ENCODE peak calls at places on chromosomes 5 and 9, in four cellular contexts. A is endothelial cell of umbilical vein, N is GM12878, O is K562. G is an unnamed sample.

GRCh38 chr5:6745706-6746217 is 32.5 kb downstream of the TENT4A start:
- DNase-seq in A (peak), N (no peak), O (peak), G (peak)

GRCh38 chr5:170112876-170113516 is 7.3 kb downstream of the FOXI1 start:
- DNase-seq in A (no peak), N (no peak), O (no peak), G (no peak)

GRCh38 chr9:129750010-129750409 is 2.8 kb downstream of the PTGES start:
- DNase-seq in A (no peak), N (no peak), O (no peak), G (no peak)

GRCh38 chr9:87381746-87382145 is 115.9 kb upstream of the DAPK1 start:
- DNase-seq in A (no peak), N (no peak), O (no peak), G (no peak)

GRCh38 chr5:110768138-110768845 is 29.5 kb downstream of the SLC25A46 start:
- DNase-seq in A (no peak), N (no peak), O (no peak), G (peak)

GRCh38 chr9:108662935-108663334 is 192.9 kb downstream of the ACTL7B start:
- DNase-seq in A (no peak), N (no peak), O (no peak), G (no peak)

GRCh38 chr5:176639981-176640380 is 7.3 kb upstream of the TSPAN17 start:
- DNase-seq in A (no peak), N (no peak), O (no peak), G (no peak)

GRCh38 chr5:136356747-136357469 is 8.4 kb downstream of the TRPC7 start:
- DNase-seq in A (no peak), N (no peak), O (no peak), G (no peak)

GRCh38 chr9:136720251-136720886 is 8.0 kb downstream of the DIPK1B start:
- DNase-seq in A (peak), N (no peak), O (no peak), G (no peak)

GRCh38 chr9:81250041-81250440 is 439.3 kb downstream of the TLE1 start:
- DNase-seq in A (no peak), N (no peak), O (no peak), G (no peak)

GRCh38 chr9:8868632-8869031 is 1069.1 kb upstream of the DMAC1 start:
- DNase-seq in A (no peak), N (no peak), O (no peak), G (no peak)

GRCh38 chr9:4224181-4224580 is 75.7 kb downstream of the GLIS3 start:
- DNase-seq in A (no peak), N (no peak), O (no peak), G (no peak)

GRCh38 chr9:5442400-5443011 is 4.8 kb upstream of the PLGRKT start:
- DNase-seq in A (peak), N (no peak), O (peak), G (peak)

GRCh38 chr9:114061830-114062474 is 16.1 kb downstream of the AMBP start:
- DNase-seq in A (no peak), N (no peak), O (no peak), G (no peak)

GRCh38 chr5:19547640-19548039 is 440.4 kb downstream of the CDH18 start:
- DNase-seq in A (no peak), N (no peak), O (no peak), G (peak)

GRCh38 chr5:87113848-87114247 is 153.8 kb upstream of the RASA1 start:
- DNase-seq in A (no peak), N (no peak), O (no peak), G (peak)

GRCh38 chr9:136717399-136717798 is 5.0 kb downstream of the DIPK1B start:
- DNase-seq in A (no peak), N (no peak), O (no peak), G (no peak)

GRCh38 chr9:85402541-85402940 is 339.2 kb downstream of the AGTPBP1 start:
- DNase-seq in A (no peak), N (no peak), O (no peak), G (no peak)

GRCh38 chr5:170482511-170482910 is 21.3 kb upstream of the KCNIP1 start:
- DNase-seq in A (no peak), N (no peak), O (no peak), G (no peak)

GRCh38 chr5:11595045-11595444 is 309.2 kb downstream of the CTNND2 start:
- DNase-seq in A (no peak), N (no peak), O (no peak), G (no peak)

GRCh38 chr9:127223810-127224177 is 40.8 kb upstream of the GARNL3 start:
- DNase-seq in A (no peak), N (no peak), O (no peak), G (no peak)

GRCh38 chr9:129617167-129617566 is 3.7 kb downstream of the C9orf50 start:
- DNase-seq in A (peak), N (no peak), O (no peak), G (peak)

GRCh38 chr5:15261279-15261668 is 238.7 kb upstream of the FBXL7 start:
- DNase-seq in A (no peak), N (no peak), O (no peak), G (no peak)

GRCh38 chr9:136691316-136692189 is 4.3 kb upstream of the AGPAT2 start:
- DNase-seq in A (no peak), N (no peak), O (no peak), G (no peak)

GRCh38 chr5:19258686-19259085 is 729.3 kb downstream of the CDH18 start:
- DNase-seq in A (no peak), N (no peak), O (no peak), G (no peak)

DNA sequence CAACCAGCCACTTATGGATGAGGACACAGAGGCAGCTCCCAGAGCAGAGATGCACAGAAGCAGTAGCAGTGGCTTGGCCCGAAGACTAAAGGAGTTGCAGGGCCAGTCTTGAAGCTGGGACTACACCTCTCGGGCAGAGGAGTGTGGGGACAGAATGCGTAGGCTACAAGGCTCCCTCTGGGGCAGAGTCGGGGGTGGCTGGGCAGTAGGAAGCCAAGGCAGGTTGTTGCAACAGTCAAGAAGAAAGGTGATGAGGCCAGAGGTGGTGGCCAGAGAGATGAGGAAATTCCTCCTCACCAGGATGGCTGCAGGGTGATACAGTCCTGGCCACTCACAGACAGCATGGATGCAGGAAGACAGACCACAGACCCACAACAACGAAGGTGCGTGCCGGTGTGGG is 4.9 kb upstream of the N4BP3 start:
- DNase-seq in A (no peak), N (no peak), O (no peak), G (no peak)
- TF ChIP-seq FOS in A (no peak), N (no peak), O (no peak), G (no peak)

DNA sequence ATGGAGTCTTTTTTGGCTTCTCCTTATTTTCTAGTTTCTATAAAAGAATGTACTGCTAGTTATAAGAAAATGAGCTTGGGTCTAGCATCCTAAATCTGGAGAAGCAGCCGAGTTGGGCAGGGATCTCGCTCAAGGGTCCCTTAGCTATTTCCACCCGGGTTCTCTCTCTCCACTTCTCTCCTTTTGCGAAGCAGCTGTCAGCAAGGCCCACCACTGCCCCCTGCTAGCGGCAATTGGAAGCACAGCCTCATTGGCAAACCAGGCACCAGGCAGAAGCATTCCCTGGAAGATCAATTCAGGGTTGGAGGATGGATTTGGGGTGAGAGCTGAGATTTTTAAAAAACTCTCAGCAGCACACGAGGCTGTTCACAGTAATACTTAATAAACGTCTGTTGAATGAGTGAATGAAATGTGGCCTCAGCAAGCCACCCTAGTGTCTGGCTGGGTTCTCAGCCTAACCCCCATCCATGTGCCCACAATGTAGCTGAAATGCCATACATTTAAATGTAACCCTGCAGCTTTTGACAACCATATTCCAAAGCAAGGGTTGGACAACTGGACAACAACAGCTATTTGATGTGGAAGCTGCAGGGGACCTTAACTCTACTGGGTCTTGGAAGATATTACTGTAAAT is 34.6 kb upstream of the TNIP1 start:
- DNase-seq in A (peak), N (no peak), O (peak), G (peak)
- TF ChIP-seq FOS in A (no peak), N (no peak), O (no peak), G (no peak)

GRCh38 chr9:133188006-133188842 is 20.8 kb downstream of the OBP2B start:
- DNase-seq in A (no peak), N (no peak), O (peak), G (no peak)
- TF ChIP-seq FOS in A (no peak), N (no peak), O (no peak), G (no peak)

GRCh38 chr5:157510682-157511081 is 50.7 kb downstream of the NIPAL4 start:
- DNase-seq in A (no peak), N (no peak), O (no peak), G (no peak)

GRCh38 chr5:157506066-157506590 is 46.1 kb downstream of the NIPAL4 start:
- DNase-seq in A (no peak), N (no peak), O (no peak), G (no peak)

GRCh38 chr5:157509587-157509986 is 49.6 kb downstream of the NIPAL4 start:
- DNase-seq in A (no peak), N (no peak), O (no peak), G (no peak)

GRCh38 chr5:157505496-157505895 is 45.5 kb downstream of the NIPAL4 start:
- DNase-seq in A (no peak), N (no peak), O (no peak), G (no peak)

GRCh38 chr5:157506981-157507780 is 47.2 kb downstream of the NIPAL4 start:
- DNase-seq in A (peak), N (no peak), O (no peak), G (peak)
- TF ChIP-seq FOS in A (peak), N (no peak), O (no peak), G (no peak)

DNA sequence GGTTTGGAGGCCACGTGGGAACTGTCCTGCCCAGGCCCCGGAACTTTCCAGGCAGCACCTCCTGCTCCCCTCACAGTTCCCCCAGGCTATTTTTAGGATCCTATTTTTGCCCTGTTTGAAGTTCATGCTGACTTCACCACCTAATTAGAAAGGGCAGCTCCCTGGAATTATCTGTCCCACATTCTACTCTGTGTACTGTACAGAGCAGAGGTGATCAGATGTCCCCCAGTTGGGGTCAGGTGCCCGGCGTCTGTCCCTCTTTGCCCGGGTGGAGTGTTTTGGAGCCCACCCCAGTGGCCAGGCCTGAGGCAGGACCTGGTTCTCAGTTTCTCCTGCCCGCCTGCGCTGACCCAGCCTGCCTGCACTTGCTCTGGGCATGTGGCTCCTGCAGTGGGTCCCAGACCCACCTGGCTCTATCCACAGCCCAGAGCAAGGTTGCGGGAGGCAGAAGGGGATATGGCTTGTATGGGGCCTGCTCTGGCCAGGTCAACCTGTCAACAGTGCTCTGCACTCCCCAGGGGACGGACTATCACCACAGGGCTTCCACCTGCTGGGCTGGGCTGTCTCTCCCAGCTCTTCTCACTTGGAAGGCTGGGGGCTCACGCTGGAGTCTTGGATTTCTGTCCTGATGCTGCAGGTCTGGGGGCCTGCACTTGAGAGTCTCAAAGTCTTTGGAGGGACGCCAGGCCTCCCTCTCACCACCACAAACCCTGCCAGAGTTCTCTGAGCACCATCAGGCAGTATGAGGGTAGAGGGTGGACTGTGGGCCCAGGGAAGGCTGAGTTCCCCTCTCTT is 268.3 kb downstream of the GADD45G start:
- DNase-seq in A (no peak), N (no peak), O (no peak), G (no peak)
- TF ChIP-seq FOS in A (no peak), N (no peak), O (no peak), G (no peak)

GRCh38 chr5:63564789-63565188 is 397.5 kb downstream of the HTR1A start:
- DNase-seq in A (no peak), N (no peak), O (no peak), G (no peak)
- TF ChIP-seq FOS in A (no peak), N (no peak), O (no peak), G (no peak)

GRCh38 chr9:32782476-32783167 is 718 bp upstream of the TMEM215 start:
- DNase-seq in A (no peak), N (no peak), O (no peak), G (no peak)

GRCh38 chr9:32783168-32783891 is at the start of gene TMEM215:
- DNase-seq in A (no peak), N (no peak), O (no peak), G (no peak)
- TF ChIP-seq FOS in A (no peak), N (no peak), O (no peak), G (no peak)

GRCh38 chr9:104301770-104302169 is 202.3 kb upstream of the OR13F1 start:
- DNase-seq in A (no peak), N (no peak), O (no peak), G (no peak)
- TF ChIP-seq FOS in A (no peak), N (no peak), O (no peak), G (no peak)

GRCh38 chr5:145830594-145830993 is 4.5 kb downstream of the PRELID2 start:
- DNase-seq in A (no peak), N (no peak), O (no peak), G (peak)
- TF ChIP-seq FOS in A (no peak), N (no peak), O (no peak), G (no peak)